ENCODE peak calls at places on chromosomes 2 and 18, in five cellular contexts. Z is mammary epithelial cell, W is Peyer's patch, M is adrenal gland, Q is pancreas. X is an unnamed sample. For H3K36me3, the result is how much of the 10 kb centered on the place peaks cover.

GRCh38 chr18:70232251-70232650 is 26.8 kb upstream of the RTTN start:
- DNase-seq in Z (no peak), W (no peak), M (no peak), Q (no peak), X (no peak)

GRCh38 chr2:74441690-74442482 is at the start of gene RTKN:
- DNase-seq in Z (peak), W (peak), M (no peak), Q (peak), X (peak)

GRCh38 chr18:9535430-9535972 is 60.2 kb downstream of the RALBP1 start:
- DNase-seq in Z (no peak), W (no peak), M (peak), Q (no peak), X (no peak)

GRCh38 chr18:69845588-69846506 is 101.8 kb downstream of the CD226 start:
- DNase-seq in Z (no peak), W (no peak), M (no peak), Q (no peak), X (no peak)

GRCh38 chr2:215577356-215577755 is 141.5 kb upstream of the FN1 start:
- DNase-seq in Z (peak), W (no peak), M (no peak), Q (no peak), X (no peak)

GRCh38 chr2:112772322-112772721 is 7.9 kb upstream of the CKAP2L start:
- DNase-seq in Z (no peak), W (no peak), M (no peak), Q (no peak), X (no peak)

GRCh38 chr18:44807766-44808165 is 127.1 kb downstream of the SETBP1 start:
- DNase-seq in Z (no peak), W (no peak), M (no peak), Q (no peak), X (no peak)

GRCh38 chr2:128978155-128978707 is 659.6 kb upstream of the HS6ST1 start:
- DNase-seq in Z (peak), W (no peak), M (no peak), Q (no peak), X (no peak)

GRCh38 chr2:113818382-113818951 is 62.0 kb upstream of the SLC35F5 start:
- DNase-seq in Z (peak), W (peak), M (peak), Q (peak), X (peak)

DNA sequence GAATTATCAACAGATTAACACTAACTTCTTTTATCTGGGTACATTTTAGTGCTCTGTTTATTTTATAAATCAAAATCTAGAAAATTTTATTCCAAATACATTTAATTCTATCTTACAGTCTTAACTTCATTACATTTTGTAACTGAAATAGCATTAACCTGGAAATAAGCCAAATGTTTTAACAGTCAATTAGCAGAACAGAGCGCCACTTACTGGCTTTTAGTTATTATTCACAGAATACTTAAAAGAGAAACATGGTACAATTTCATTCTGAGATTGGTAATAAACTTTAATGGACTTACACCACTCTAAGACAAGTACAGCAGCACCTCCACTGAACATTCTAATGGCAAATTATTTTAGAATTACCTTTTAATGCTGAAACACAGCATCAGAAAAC is 38.6 kb downstream of the SS18 start:
- DNase-seq in Z (no peak), W (no peak), M (no peak), Q (no peak), X (no peak)
- H3K36me3 ChIP-seq in Z (under half), W (under half), M (under half), Q (under half), X (half or more)

GRCh38 chr2:86036790-86037138 is 68.9 kb downstream of the POLR1A start:
- DNase-seq in Z (no peak), W (no peak), M (no peak), Q (no peak), X (no peak)

GRCh38 chr2:86038291-86039081 is 67.2 kb downstream of the POLR1A start:
- DNase-seq in Z (no peak), W (peak), M (no peak), Q (no peak), X (no peak)

GRCh38 chr2:86035883-86036789 is 69.5 kb downstream of the POLR1A start:
- DNase-seq in Z (peak), W (peak), M (peak), Q (peak), X (no peak)

GRCh38 chr2:86037795-86038192 is 67.9 kb downstream of the POLR1A start:
- DNase-seq in Z (no peak), W (no peak), M (no peak), Q (no peak), X (peak)

GRCh38 chr2:86037141-86037794 is 68.4 kb downstream of the POLR1A start:
- DNase-seq in Z (peak), W (peak), M (no peak), Q (peak), X (no peak)
- H3K36me3 ChIP-seq in Z (under half), W (under half), M (under half), Q (under half), X (half or more)

GRCh38 chr2:239065962-239066361 is 218.1 kb downstream of the TWIST2 start:
- DNase-seq in Z (no peak), W (no peak), M (no peak), Q (no peak), X (no peak)

GRCh38 chr2:239066597-239066996 is 218.7 kb downstream of the TWIST2 start:
- DNase-seq in Z (no peak), W (no peak), M (no peak), Q (no peak), X (no peak)

GRCh38 chr2:239064253-239064652 is 216.4 kb downstream of the TWIST2 start:
- DNase-seq in Z (no peak), W (no peak), M (no peak), Q (no peak), X (no peak)

GRCh38 chr2:239065537-239065936 is 217.7 kb downstream of the TWIST2 start:
- DNase-seq in Z (no peak), W (no peak), M (no peak), Q (no peak), X (no peak)

DNA sequence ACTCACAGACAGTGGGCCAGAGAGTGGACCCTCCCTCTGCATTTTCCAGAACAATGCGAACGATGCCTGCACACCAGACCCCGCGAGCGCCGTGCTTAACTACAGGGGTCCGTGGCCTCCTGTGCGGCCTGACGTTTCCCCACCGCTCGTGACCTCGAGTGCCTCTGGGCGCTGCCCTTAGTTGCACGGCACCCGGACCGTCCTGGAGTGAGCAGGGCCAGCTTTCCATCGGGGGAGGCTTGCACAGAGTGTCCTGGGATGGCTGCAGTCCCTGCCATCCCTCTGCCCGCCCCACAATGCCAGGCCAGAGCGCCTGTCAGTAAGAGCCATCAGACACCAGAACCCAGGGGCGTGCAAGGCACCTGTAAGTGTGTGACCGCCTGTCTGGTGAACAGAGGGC is 217.0 kb downstream of the TWIST2 start:
- DNase-seq in Z (no peak), W (no peak), M (no peak), Q (no peak), X (no peak)
- H3K36me3 ChIP-seq in Z (under half), W (under half), M (under half), Q (under half), X (under half)

DNA sequence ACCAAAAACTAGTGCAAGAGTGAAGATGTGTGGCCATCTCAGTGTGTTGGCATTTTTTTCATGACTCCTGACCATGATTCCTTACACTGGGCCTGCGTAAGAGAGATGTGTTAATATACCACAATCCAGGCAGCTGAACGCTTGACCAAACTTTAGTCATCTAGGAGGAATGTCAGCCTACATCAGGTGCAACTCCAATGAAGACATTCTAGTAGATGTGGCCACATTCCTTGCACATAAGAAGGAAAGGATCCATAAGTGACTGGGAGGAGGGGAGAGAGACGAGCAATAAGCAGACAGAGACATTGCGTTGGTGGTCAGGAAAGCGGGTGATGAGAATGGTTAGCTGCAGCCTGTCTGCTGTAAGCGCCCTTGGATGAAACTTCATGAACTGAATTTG is 42.6 kb downstream of the CYRIA start:
- DNase-seq in Z (peak), W (no peak), M (no peak), Q (no peak), X (no peak)
- H3K36me3 ChIP-seq in Z (under half), W (under half), M (under half), Q (under half), X (under half)

DNA sequence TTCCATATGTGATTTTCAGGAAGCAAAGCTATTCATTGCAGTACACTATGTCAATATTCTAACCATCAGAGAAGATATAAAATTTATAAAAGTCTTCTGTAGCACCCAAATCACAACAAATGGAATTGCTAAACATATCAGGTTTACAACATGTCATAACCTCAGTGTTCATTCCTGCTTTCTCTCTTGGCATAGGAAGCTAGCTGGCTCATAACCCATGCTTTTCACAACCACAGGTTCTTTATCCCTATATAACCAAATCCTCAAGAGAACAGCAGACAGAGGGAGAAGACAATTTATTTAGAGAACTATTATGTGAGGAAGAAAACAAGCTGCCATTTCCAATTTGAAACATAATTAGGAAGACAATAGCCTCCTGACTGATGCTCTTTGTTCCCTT is 997.0 kb upstream of the ACVR2A start:
- DNase-seq in Z (no peak), W (no peak), M (no peak), Q (no peak), X (no peak)
- H3K36me3 ChIP-seq in Z (under half), W (under half), M (under half), Q (under half), X (under half)

GRCh38 chr2:10783421-10783820 is 29.2 kb downstream of the PDIA6 start:
- DNase-seq in Z (no peak), W (no peak), M (no peak), Q (no peak), X (no peak)

GRCh38 chr2:10786240-10786982 is 26.2 kb downstream of the PDIA6 start:
- DNase-seq in Z (no peak), W (no peak), M (no peak), Q (no peak), X (no peak)

GRCh38 chr2:10784719-10785118 is 27.9 kb downstream of the PDIA6 start:
- DNase-seq in Z (no peak), W (no peak), M (peak), Q (no peak), X (no peak)

GRCh38 chr2:10787176-10787968 is 25.2 kb downstream of the PDIA6 start:
- DNase-seq in Z (no peak), W (no peak), M (no peak), Q (no peak), X (no peak)

GRCh38 chr2:10785260-10785659 is 27.3 kb downstream of the PDIA6 start:
- DNase-seq in Z (no peak), W (no peak), M (no peak), Q (no peak), X (no peak)
- H3K36me3 ChIP-seq in Z (under half), W (under half), M (half or more), Q (half or more), X (half or more)